ENCODE peak calls at places on chromosomes 3 and 15, in nine cellular contexts. G is C1 segment of cervical spinal cord, S is H9, Q is nephron progenitor cell, D is posterior cingulate gyrus, U is hypothalamus, Y is ureter, M is thoracic aorta, X is occipital lobe. V is an unnamed sample.
A peak's percentile ranks its signal among the peaks of the same experiment; 100 is the strongest.

GRCh38 chr15:82679626-82680199 is 30.0 kb downstream of the AP3B2 start:
- DNase-seq in G (no peak), S (no peak), Q (no peak), D (peak; percentile 74), U (no peak), Y (no peak), M (no peak), X (no peak), V (no peak)

GRCh38 chr3:71955549-71956373 is 170.8 kb upstream of the PROK2 start:
- DNase-seq in G (peak; percentile 57), S (peak; percentile 72), Q (peak; percentile 61), D (peak; percentile 97), U (peak; percentile 77), Y (peak; percentile 82), M (peak; percentile 41), X (peak; percentile 58), V (peak; percentile 30)

GRCh38 chr3:173920386-173920785 is 522.8 kb downstream of the NLGN1 start:
- DNase-seq in G (no peak), S (no peak), Q (no peak), D (no peak), U (no peak), Y (no peak), M (no peak), X (no peak), V (no peak)

GRCh38 chr3:93961026-93961425 is 12.7 kb downstream of the PROS1 start:
- DNase-seq in G (no peak), S (no peak), Q (no peak), D (no peak), U (no peak), Y (no peak), M (no peak), X (no peak), V (no peak)

GRCh38 chr3:160049038-160049437 is 60.4 kb downstream of the IL12A start:
- DNase-seq in G (no peak), S (no peak), Q (no peak), D (no peak), U (no peak), Y (no peak), M (no peak), X (no peak), V (no peak)

GRCh38 chr15:34688699-34689098 is 66.1 kb downstream of the GJD2 start:
- DNase-seq in G (no peak), S (no peak), Q (no peak), D (no peak), U (no peak), Y (no peak), M (no peak), X (no peak), V (no peak)

GRCh38 chr3:125213946-125214542 is 1.5 kb upstream of the SLC12A8 start:
- DNase-seq in G (no peak), S (no peak), Q (no peak), D (no peak), U (no peak), Y (no peak), M (no peak), X (no peak), V (no peak)

GRCh38 chr15:85100186-85100937 is 118.7 kb downstream of the PDE8A start:
- DNase-seq in G (no peak), S (no peak), Q (no peak), D (no peak), U (no peak), Y (no peak), M (no peak), X (no peak), V (no peak)

GRCh38 chr15:70902105-70902504 is 9.5 kb downstream of the LRRC49 start:
- DNase-seq in G (no peak), S (no peak), Q (no peak), D (no peak), U (no peak), Y (no peak), M (no peak), X (no peak), V (no peak)

GRCh38 chr15:56249080-56249479 is 5.4 kb upstream of the RFX7 start:
- DNase-seq in G (no peak), S (peak; percentile 49), Q (no peak), D (no peak), U (no peak), Y (no peak), M (no peak), X (no peak), V (peak; percentile 76)

GRCh38 chr15:87369269-87369668 is 887.3 kb downstream of the NTRK3 start:
- DNase-seq in G (no peak), S (no peak), Q (no peak), D (no peak), U (no peak), Y (no peak), M (no peak), X (no peak), V (peak; percentile 30)

V was measured in iPS DF 19.7.